ENCODE peak calls at places on chromosomes 3 and 15, in six cellular contexts. D, E, R, N, B and W are unnamed samples.

GRCh38 chr3:195583831-195584542 is at the start of gene APOD:
- DNase-seq in B (peak; percentile 61), D (no peak), R (peak; percentile 71), E (peak; percentile 25), N (peak; percentile 52), W (no peak)

GRCh38 chr15:43285609-43286037 is 18.9 kb upstream of the TGM5 start:
- DNase-seq in R (peak; percentile 39), N (peak; percentile 84), B (peak; percentile 80), D (peak; percentile 81), E (peak; percentile 70), W (peak; percentile 39)

GRCh38 chr15:64490598-64491259 is 30.4 kb downstream of the ZNF609 start:
- DNase-seq in N (no peak), E (no peak), D (no peak), B (no peak), R (peak; percentile 22), W (no peak)

GRCh38 chr15:26889298-26889898 is 22.5 kb downstream of the GABRA5 start:
- DNase-seq in R (peak; percentile 67), B (peak; percentile 76), D (peak; percentile 11), E (peak; percentile 82), N (peak; percentile 65), W (peak; percentile 40)

GRCh38 chr3:23203651-23204111 is 554 bp downstream of the UBE2E2 start:
- DNase-seq in B (peak; percentile 28), R (no peak), N (no peak), E (no peak), D (peak; percentile 17), W (peak; percentile 54)

GRCh38 chr15:45274636-45275035 is 22.6 kb downstream of the SLC28A2 start:
- DNase-seq in R (no peak), E (no peak), N (no peak), B (no peak), D (no peak), W (no peak)

GRCh38 chr3:194952882-194953281 is 267.2 kb downstream of the FAM43A start:
- DNase-seq in R (no peak), D (no peak), B (no peak), N (no peak), E (no peak), W (no peak)

GRCh38 chr3:141114816-141115458 is 63.8 kb downstream of the SPSB4 start:
- DNase-seq in N (no peak), E (peak; percentile 14), D (peak; percentile 14), R (no peak), B (no peak), W (no peak)

GRCh38 chr3:139634236-139634635 is 43.5 kb downstream of the NMNAT3 start:
- DNase-seq in E (no peak), N (no peak), D (no peak), R (no peak), B (no peak), W (no peak)